ENCODE peak calls at places on chromosomes 3 and 15, in ten cellular contexts. I is LoVo; K is NCI-H524; X is ascending aorta; Q is stimulated activated CD8-positive, alpha-beta memory T cell treated with anti-CD3 and anti-CD28 coated beads, Interleukin-4, amount 100 ng/mL, for 24 hours; N is nucleus accumbens; U is fibroblast of the conjunctiva; E is NCI-H1436; A is hippocampal formation; O is RKO. Y is an unnamed sample.

GRCh38 chr3:37689645-37690356 is 171.9 kb upstream of the CTDSPL start:
- DNase-seq in I (no peak), K (no peak), X (no peak), Q (no peak), N (no peak), U (no peak), E (no peak), A (no peak), O (no peak), Y (no peak)

GRCh38 chr15:45199136-45199810 is 11.5 kb upstream of the SHF start:
- DNase-seq in I (peak), K (peak), X (no peak), Q (no peak), N (no peak), U (no peak), E (peak), A (peak), O (peak), Y (peak)

GRCh38 chr15:99431661-99432091 is 134.1 kb upstream of the MEF2A start:
- DNase-seq in I (no peak), K (no peak), X (peak), Q (no peak), N (no peak), U (no peak), E (no peak), A (no peak), O (no peak), Y (no peak)

GRCh38 chr3:23594897-23595670 is 210.7 kb upstream of the UBE2E1 start:
- DNase-seq in I (no peak), K (no peak), X (no peak), Q (no peak), N (no peak), U (peak), E (no peak), A (no peak), O (no peak), Y (peak)

GRCh38 chr3:108475220-108475782 is 35.1 kb downstream of the MYH15 start:
- DNase-seq in I (no peak), K (no peak), X (no peak), Q (no peak), N (no peak), U (no peak), E (no peak), A (no peak), O (no peak), Y (no peak)

GRCh38 chr3:66423791-66424190 is 77.0 kb downstream of the LRIG1 start:
- DNase-seq in I (no peak), K (no peak), X (no peak), Q (no peak), N (no peak), U (no peak), E (no peak), A (no peak), O (no peak), Y (peak)

GRCh38 chr3:29772436-29772835 is 491.6 kb downstream of the RBMS3 start:
- DNase-seq in I (no peak), K (no peak), X (no peak), Q (no peak), N (no peak), U (no peak), E (no peak), A (no peak), O (no peak), Y (no peak)

GRCh38 chr3:53077476-53078220 is 31.8 kb upstream of the SFMBT1 start:
- DNase-seq in I (no peak), K (no peak), X (no peak), Q (no peak), N (no peak), U (no peak), E (no peak), A (no peak), O (no peak), Y (no peak)

GRCh38 chr3:13496879-13497278 is 16.8 kb downstream of the HDAC11 start:
- DNase-seq in I (no peak), K (no peak), X (no peak), Q (no peak), N (no peak), U (no peak), E (no peak), A (no peak), O (no peak), Y (no peak)

GRCh38 chr3:183555541-183556081 is at the start of gene KLHL6:
- DNase-seq in I (no peak), K (peak), X (peak), Q (peak), N (no peak), U (no peak), E (no peak), A (no peak), O (no peak), Y (peak)

GRCh38 chr3:29275309-29275708 is 5.6 kb upstream of the RBMS3 start:
- DNase-seq in I (no peak), K (peak), X (no peak), Q (no peak), N (no peak), U (peak), E (no peak), A (no peak), O (no peak), Y (no peak)

GRCh38 chr3:113314923-113315322 is 103.6 kb downstream of the BOC start:
- DNase-seq in I (no peak), K (no peak), X (no peak), Q (no peak), N (no peak), U (no peak), E (no peak), A (no peak), O (no peak), Y (no peak)

GRCh38 chr3:13280122-13280790 is 139.9 kb downstream of the NUP210 start:
- DNase-seq in I (no peak), K (no peak), X (no peak), Q (no peak), N (no peak), U (no peak), E (no peak), A (no peak), O (no peak), Y (no peak)

GRCh38 chr3:15315003-15315402 is 17.4 kb downstream of the SH3BP5 start:
- DNase-seq in I (no peak), K (no peak), X (no peak), Q (no peak), N (no peak), U (no peak), E (no peak), A (no peak), O (no peak), Y (no peak)

GRCh38 chr15:45089712-45090373 is 24.1 kb downstream of the DUOX2 start:
- DNase-seq in I (no peak), K (no peak), X (no peak), Q (no peak), N (no peak), U (no peak), E (no peak), A (no peak), O (no peak), Y (no peak)

GRCh38 chr3:66475386-66476020 is 25.3 kb downstream of the LRIG1 start:
- DNase-seq in I (no peak), K (no peak), X (peak), Q (no peak), N (no peak), U (no peak), E (no peak), A (no peak), O (no peak), Y (no peak)

GRCh38 chr3:52892290-52892624 is 5.1 kb downstream of the STIMATE start:
- DNase-seq in I (no peak), K (no peak), X (no peak), Q (no peak), N (no peak), U (no peak), E (no peak), A (no peak), O (no peak), Y (no peak)

GRCh38 chr15:97933589-97933988 is 26.9 kb upstream of the ARRDC4 start:
- DNase-seq in I (no peak), K (no peak), X (no peak), Q (no peak), N (no peak), U (no peak), E (no peak), A (no peak), O (no peak), Y (no peak)

GRCh38 chr15:98981851-98982722 is 25.5 kb downstream of the PGPEP1L start:
- DNase-seq in I (no peak), K (no peak), X (no peak), Q (no peak), N (no peak), U (no peak), E (no peak), A (no peak), O (no peak), Y (peak)

GRCh38 chr3:29171583-29171990 is 109.3 kb upstream of the RBMS3 start:
- DNase-seq in I (no peak), K (no peak), X (no peak), Q (no peak), N (no peak), U (no peak), E (no peak), A (no peak), O (no peak), Y (peak)

GRCh38 chr15:88908697-88909621 is 4.2 kb downstream of the MFGE8 start:
- DNase-seq in I (no peak), K (no peak), X (peak), Q (no peak), N (no peak), U (no peak), E (no peak), A (no peak), O (no peak), Y (no peak)

GRCh38 chr3:186783731-186784515 is 546 bp downstream of the EIF4A2 start:
- DNase-seq in I (peak), K (peak), X (peak), Q (peak), N (peak), U (peak), E (peak), A (peak), O (peak), Y (peak)

GRCh38 chr15:42483677-42484076 is 7.3 kb downstream of the ZNF106 start:
- DNase-seq in I (no peak), K (no peak), X (no peak), Q (no peak), N (no peak), U (no peak), E (no peak), A (no peak), O (no peak), Y (no peak)

GRCh38 chr15:48397841-48398240 is 66.6 kb downstream of the DUT start:
- DNase-seq in I (no peak), K (no peak), X (no peak), Q (no peak), N (no peak), U (no peak), E (no peak), A (no peak), O (no peak), Y (no peak)

GRCh38 chr3:95905182-95905581 is 909.2 kb upstream of the EPHA6 start:
- DNase-seq in I (no peak), K (no peak), X (no peak), Q (no peak), N (no peak), U (no peak), E (no peak), A (no peak), O (no peak), Y (peak)

GRCh38 chr3:45218578-45219390 is 7.3 kb downstream of the TMEM158 start:
- DNase-seq in I (no peak), K (no peak), X (no peak), Q (no peak), N (no peak), U (no peak), E (no peak), A (no peak), O (peak), Y (peak)

GRCh38 chr3:151796105-151796705 is 17.7 kb upstream of the AADAC start:
- DNase-seq in I (no peak), K (no peak), X (no peak), Q (no peak), N (no peak), U (no peak), E (no peak), A (no peak), O (no peak), Y (peak)

GRCh38 chr3:72017935-72018334 is 233.0 kb upstream of the PROK2 start:
- DNase-seq in I (no peak), K (no peak), X (no peak), Q (no peak), N (no peak), U (no peak), E (no peak), A (no peak), O (no peak), Y (no peak)

GRCh38 chr3:196604548-196604947 is 34.9 kb upstream of the NRROS start:
- DNase-seq in I (no peak), K (peak), X (no peak), Q (no peak), N (no peak), U (no peak), E (peak), A (no peak), O (no peak), Y (no peak)

GRCh38 chr15:89395461-89395875 is 60.8 kb upstream of the POLG start:
- DNase-seq in I (no peak), K (no peak), X (no peak), Q (no peak), N (no peak), U (no peak), E (no peak), A (no peak), O (no peak), Y (no peak)

GRCh38 chr15:79883579-79884203 is 13.1 kb downstream of the MTHFS start:
- DNase-seq in I (no peak), K (no peak), X (no peak), Q (no peak), N (no peak), U (no peak), E (no peak), A (no peak), O (no peak), Y (no peak)

GRCh38 chr15:31274496-31275330 is 51.9 kb upstream of the KLF13 start:
- DNase-seq in I (no peak), K (peak), X (no peak), Q (no peak), N (no peak), U (no peak), E (no peak), A (no peak), O (no peak), Y (peak)

GRCh38 chr3:120496278-120496975 is 45.6 kb upstream of the FSTL1 start:
- DNase-seq in I (no peak), K (no peak), X (no peak), Q (no peak), N (no peak), U (peak), E (no peak), A (no peak), O (peak), Y (peak)

GRCh38 chr3:173403376-173403775 is 5.8 kb downstream of the NLGN1 start:
- DNase-seq in I (no peak), K (no peak), X (no peak), Q (no peak), N (no peak), U (no peak), E (no peak), A (no peak), O (no peak), Y (peak)

GRCh38 chr3:10470666-10471336 is 34.6 kb downstream of the ATP2B2 start:
- DNase-seq in I (no peak), K (peak), X (no peak), Q (no peak), N (no peak), U (no peak), E (no peak), A (no peak), O (no peak), Y (no peak)

GRCh38 chr3:126147147-126147931 is 33.0 kb downstream of the ALDH1L1 start:
- DNase-seq in I (no peak), K (no peak), X (peak), Q (no peak), N (no peak), U (no peak), E (no peak), A (no peak), O (no peak), Y (no peak)

GRCh38 chr15:32688151-32688639 is 29.6 kb upstream of the GREM1 start:
- DNase-seq in I (peak), K (no peak), X (no peak), Q (no peak), N (no peak), U (no peak), E (no peak), A (no peak), O (no peak), Y (peak)

GRCh38 chr15:51405646-51406194 is 64.3 kb downstream of the GLDN start:
- DNase-seq in I (no peak), K (no peak), X (no peak), Q (no peak), N (no peak), U (no peak), E (no peak), A (no peak), O (no peak), Y (no peak)

GRCh38 chr3:134312873-134313838 is 61.1 kb downstream of the AMOTL2 start:
- DNase-seq in I (no peak), K (no peak), X (peak), Q (no peak), N (no peak), U (no peak), E (no peak), A (peak), O (no peak), Y (peak)